ENCODE peak calls at places on chromosome 4, in ten cellular contexts. One of them, this sample, is unnamed.
A peak's percentile ranks its signal among the peaks of the same experiment; 100 is the strongest.

GRCh38 chr4:22524895-22525294 is 9.0 kb upstream of the ADGRA3 start:
- DNase-seq in stromal cell of bone marrow: no peak
- DNase-seq in cerebellum: no peak
- DNase-seq in activated T-cell treated with anti-CD3 and anti-CD28 coated beads for 24 hours: no peak
- DNase-seq in CD8-positive, alpha-beta T cell: no peak
- DNase-seq in GM03348: no peak
- DNase-seq in osteoblast: no peak
- DNase-seq in COR-L47: no peak
- DNase-seq in naive thymus-derived CD8-positive, alpha-beta T cell: no peak
- DNase-seq in right cardiac atrium: no peak
- DNase-seq in this sample: no peak

GRCh38 chr4:15702941-15703403 is at the start of gene BST1:
- DNase-seq in CD8-positive, alpha-beta T cell: peak; percentile 57
- DNase-seq in right cardiac atrium: peak; percentile 92
- DNase-seq in osteoblast: peak; percentile 90
- DNase-seq in stromal cell of bone marrow: no peak
- DNase-seq in GM03348: peak; percentile 64
- DNase-seq in cerebellum: no peak
- DNase-seq in activated T-cell treated with anti-CD3 and anti-CD28 coated beads for 24 hours: peak; percentile 35
- DNase-seq in naive thymus-derived CD8-positive, alpha-beta T cell: peak; percentile 44
- DNase-seq in COR-L47: no peak
- DNase-seq in this sample: no peak

GRCh38 chr4:140648716-140649115 is 80.0 kb upstream of the UCP1 start:
- DNase-seq in GM03348: no peak
- DNase-seq in activated T-cell treated with anti-CD3 and anti-CD28 coated beads for 24 hours: no peak
- DNase-seq in CD8-positive, alpha-beta T cell: no peak
- DNase-seq in naive thymus-derived CD8-positive, alpha-beta T cell: no peak
- DNase-seq in right cardiac atrium: no peak
- DNase-seq in osteoblast: no peak
- DNase-seq in stromal cell of bone marrow: no peak
- DNase-seq in cerebellum: no peak
- DNase-seq in COR-L47: no peak
- DNase-seq in this sample: no peak

GRCh38 chr4:173991814-173992213 is 291.7 kb downstream of the FBXO8 start:
- DNase-seq in osteoblast: no peak
- DNase-seq in CD8-positive, alpha-beta T cell: no peak
- DNase-seq in GM03348: no peak
- DNase-seq in COR-L47: no peak
- DNase-seq in stromal cell of bone marrow: no peak
- DNase-seq in activated T-cell treated with anti-CD3 and anti-CD28 coated beads for 24 hours: no peak
- DNase-seq in naive thymus-derived CD8-positive, alpha-beta T cell: no peak
- DNase-seq in cerebellum: no peak
- DNase-seq in right cardiac atrium: no peak
- DNase-seq in this sample: no peak

GRCh38 chr4:24999392-25000104 is 31.2 kb downstream of the LGI2 start:
- DNase-seq in naive thymus-derived CD8-positive, alpha-beta T cell: no peak
- DNase-seq in cerebellum: no peak
- DNase-seq in COR-L47: no peak
- DNase-seq in osteoblast: no peak
- DNase-seq in CD8-positive, alpha-beta T cell: no peak
- DNase-seq in stromal cell of bone marrow: no peak
- DNase-seq in activated T-cell treated with anti-CD3 and anti-CD28 coated beads for 24 hours: no peak
- DNase-seq in right cardiac atrium: no peak
- DNase-seq in GM03348: no peak
- DNase-seq in this sample: no peak

GRCh38 chr4:11791808-11792207 is 363.1 kb upstream of the HS3ST1 start:
- DNase-seq in right cardiac atrium: no peak
- DNase-seq in GM03348: no peak
- DNase-seq in osteoblast: no peak
- DNase-seq in stromal cell of bone marrow: no peak
- DNase-seq in CD8-positive, alpha-beta T cell: no peak
- DNase-seq in cerebellum: no peak
- DNase-seq in COR-L47: no peak
- DNase-seq in activated T-cell treated with anti-CD3 and anti-CD28 coated beads for 24 hours: no peak
- DNase-seq in naive thymus-derived CD8-positive, alpha-beta T cell: no peak
- DNase-seq in this sample: no peak

GRCh38 chr4:78454016-78454415 is 97.6 kb upstream of the ANXA3 start:
- DNase-seq in stromal cell of bone marrow: no peak
- DNase-seq in right cardiac atrium: no peak
- DNase-seq in cerebellum: no peak
- DNase-seq in CD8-positive, alpha-beta T cell: no peak
- DNase-seq in naive thymus-derived CD8-positive, alpha-beta T cell: no peak
- DNase-seq in osteoblast: no peak
- DNase-seq in activated T-cell treated with anti-CD3 and anti-CD28 coated beads for 24 hours: no peak
- DNase-seq in COR-L47: no peak
- DNase-seq in GM03348: no peak
- DNase-seq in this sample: no peak

GRCh38 chr4:30720656-30721352 is 635 bp downstream of the PCDH7 start:
- DNase-seq in right cardiac atrium: peak; percentile 67
- DNase-seq in activated T-cell treated with anti-CD3 and anti-CD28 coated beads for 24 hours: no peak
- DNase-seq in stromal cell of bone marrow: no peak
- DNase-seq in GM03348: peak; percentile 60
- DNase-seq in COR-L47: peak; percentile 47
- DNase-seq in CD8-positive, alpha-beta T cell: no peak
- DNase-seq in osteoblast: peak; percentile 80
- DNase-seq in naive thymus-derived CD8-positive, alpha-beta T cell: no peak
- DNase-seq in cerebellum: no peak
- DNase-seq in this sample: no peak

GRCh38 chr4:138609943-138610350 is 367.8 kb upstream of the SLC7A11 start:
- DNase-seq in activated T-cell treated with anti-CD3 and anti-CD28 coated beads for 24 hours: no peak
- DNase-seq in stromal cell of bone marrow: peak; percentile 86
- DNase-seq in CD8-positive, alpha-beta T cell: no peak
- DNase-seq in right cardiac atrium: no peak
- DNase-seq in naive thymus-derived CD8-positive, alpha-beta T cell: no peak
- DNase-seq in GM03348: peak; percentile 61
- DNase-seq in cerebellum: no peak
- DNase-seq in COR-L47: no peak
- DNase-seq in osteoblast: peak; percentile 88
- DNase-seq in this sample: peak; percentile 93

GRCh38 chr4:161792991-161793390 is 370.8 kb downstream of the FSTL5 start:
- DNase-seq in COR-L47: no peak
- DNase-seq in cerebellum: no peak
- DNase-seq in GM03348: no peak
- DNase-seq in stromal cell of bone marrow: no peak
- DNase-seq in osteoblast: no peak
- DNase-seq in naive thymus-derived CD8-positive, alpha-beta T cell: no peak
- DNase-seq in CD8-positive, alpha-beta T cell: no peak
- DNase-seq in activated T-cell treated with anti-CD3 and anti-CD28 coated beads for 24 hours: no peak
- DNase-seq in right cardiac atrium: peak; percentile 44
- DNase-seq in this sample: no peak

GRCh38 chr4:107791902-107792301 is 32.8 kb upstream of the SGMS2 start:
- DNase-seq in activated T-cell treated with anti-CD3 and anti-CD28 coated beads for 24 hours: no peak
- DNase-seq in CD8-positive, alpha-beta T cell: no peak
- DNase-seq in right cardiac atrium: no peak
- DNase-seq in COR-L47: no peak
- DNase-seq in naive thymus-derived CD8-positive, alpha-beta T cell: no peak
- DNase-seq in osteoblast: no peak
- DNase-seq in GM03348: no peak
- DNase-seq in cerebellum: no peak
- DNase-seq in stromal cell of bone marrow: no peak
- DNase-seq in this sample: no peak

GRCh38 chr4:53019485-53020382 is 157.6 kb downstream of the RASL11B start:
- DNase-seq in activated T-cell treated with anti-CD3 and anti-CD28 coated beads for 24 hours: no peak
- DNase-seq in naive thymus-derived CD8-positive, alpha-beta T cell: no peak
- DNase-seq in GM03348: peak; percentile 52
- DNase-seq in COR-L47: no peak
- DNase-seq in right cardiac atrium: no peak
- DNase-seq in osteoblast: peak; percentile 59
- DNase-seq in stromal cell of bone marrow: peak; percentile 66
- DNase-seq in CD8-positive, alpha-beta T cell: no peak
- DNase-seq in cerebellum: no peak
- DNase-seq in this sample: peak; percentile 56

GRCh38 chr4:64022560-64022959 is 386.7 kb downstream of the TECRL start:
- DNase-seq in naive thymus-derived CD8-positive, alpha-beta T cell: no peak
- DNase-seq in cerebellum: no peak
- DNase-seq in right cardiac atrium: no peak
- DNase-seq in osteoblast: no peak
- DNase-seq in activated T-cell treated with anti-CD3 and anti-CD28 coated beads for 24 hours: no peak
- DNase-seq in COR-L47: no peak
- DNase-seq in stromal cell of bone marrow: no peak
- DNase-seq in GM03348: no peak
- DNase-seq in CD8-positive, alpha-beta T cell: no peak
- DNase-seq in this sample: no peak

GRCh38 chr4:1777822-1778641 is 15.1 kb upstream of the FGFR3 start:
- DNase-seq in stromal cell of bone marrow: no peak
- DNase-seq in right cardiac atrium: no peak
- DNase-seq in activated T-cell treated with anti-CD3 and anti-CD28 coated beads for 24 hours: no peak
- DNase-seq in naive thymus-derived CD8-positive, alpha-beta T cell: no peak
- DNase-seq in osteoblast: peak; percentile 95
- DNase-seq in cerebellum: no peak
- DNase-seq in GM03348: peak; percentile 72
- DNase-seq in CD8-positive, alpha-beta T cell: no peak
- DNase-seq in COR-L47: no peak
- DNase-seq in this sample: no peak

GRCh38 chr4:48815483-48815882 is 15.4 kb upstream of the OCIAD1 start:
- DNase-seq in stromal cell of bone marrow: no peak
- DNase-seq in GM03348: no peak
- DNase-seq in activated T-cell treated with anti-CD3 and anti-CD28 coated beads for 24 hours: no peak
- DNase-seq in COR-L47: no peak
- DNase-seq in right cardiac atrium: no peak
- DNase-seq in CD8-positive, alpha-beta T cell: no peak
- DNase-seq in cerebellum: no peak
- DNase-seq in osteoblast: no peak
- DNase-seq in naive thymus-derived CD8-positive, alpha-beta T cell: no peak
- DNase-seq in this sample: no peak

GRCh38 chr4:1588306-1588705 is 95.8 kb downstream of the FAM53A start:
- DNase-seq in stromal cell of bone marrow: no peak
- DNase-seq in CD8-positive, alpha-beta T cell: no peak
- DNase-seq in activated T-cell treated with anti-CD3 and anti-CD28 coated beads for 24 hours: no peak
- DNase-seq in COR-L47: no peak
- DNase-seq in GM03348: no peak
- DNase-seq in cerebellum: no peak
- DNase-seq in osteoblast: no peak
- DNase-seq in right cardiac atrium: peak; percentile 36
- DNase-seq in naive thymus-derived CD8-positive, alpha-beta T cell: no peak
- DNase-seq in this sample: no peak

GRCh38 chr4:141350122-141350904 is 129.6 kb downstream of the ZNF330 start:
- DNase-seq in COR-L47: peak; percentile 86
- DNase-seq in CD8-positive, alpha-beta T cell: no peak
- DNase-seq in activated T-cell treated with anti-CD3 and anti-CD28 coated beads for 24 hours: no peak
- DNase-seq in cerebellum: no peak
- DNase-seq in GM03348: peak; percentile 62
- DNase-seq in stromal cell of bone marrow: peak; percentile 31
- DNase-seq in right cardiac atrium: peak; percentile 32
- DNase-seq in osteoblast: no peak
- DNase-seq in naive thymus-derived CD8-positive, alpha-beta T cell: no peak
- DNase-seq in this sample: peak; percentile 93

GRCh38 chr4:150049682-150050081 is 28.6 kb upstream of the DCLK2 start:
- DNase-seq in stromal cell of bone marrow: no peak
- DNase-seq in activated T-cell treated with anti-CD3 and anti-CD28 coated beads for 24 hours: no peak
- DNase-seq in right cardiac atrium: no peak
- DNase-seq in osteoblast: no peak
- DNase-seq in GM03348: no peak
- DNase-seq in CD8-positive, alpha-beta T cell: no peak
- DNase-seq in cerebellum: no peak
- DNase-seq in naive thymus-derived CD8-positive, alpha-beta T cell: no peak
- DNase-seq in COR-L47: no peak
- DNase-seq in this sample: no peak

GRCh38 chr4:102533916-102534315 is 32.8 kb downstream of the NFKB1 start:
- DNase-seq in cerebellum: no peak
- DNase-seq in stromal cell of bone marrow: no peak
- DNase-seq in right cardiac atrium: no peak
- DNase-seq in COR-L47: peak; percentile 52
- DNase-seq in GM03348: no peak
- DNase-seq in activated T-cell treated with anti-CD3 and anti-CD28 coated beads for 24 hours: no peak
- DNase-seq in osteoblast: no peak
- DNase-seq in naive thymus-derived CD8-positive, alpha-beta T cell: no peak
- DNase-seq in CD8-positive, alpha-beta T cell: no peak
- DNase-seq in this sample: no peak

GRCh38 chr4:139889194-139889762 is 223.7 kb downstream of the MGST2 start:
- DNase-seq in naive thymus-derived CD8-positive, alpha-beta T cell: no peak
- DNase-seq in CD8-positive, alpha-beta T cell: no peak
- DNase-seq in cerebellum: no peak
- DNase-seq in stromal cell of bone marrow: no peak
- DNase-seq in osteoblast: no peak
- DNase-seq in activated T-cell treated with anti-CD3 and anti-CD28 coated beads for 24 hours: no peak
- DNase-seq in COR-L47: no peak
- DNase-seq in GM03348: no peak
- DNase-seq in right cardiac atrium: no peak
- DNase-seq in this sample: peak; percentile 32

GRCh38 chr4:139666735-139667266 is 1.2 kb downstream of the MGST2 start:
- DNase-seq in GM03348: no peak
- DNase-seq in CD8-positive, alpha-beta T cell: no peak
- DNase-seq in naive thymus-derived CD8-positive, alpha-beta T cell: no peak
- DNase-seq in osteoblast: no peak
- DNase-seq in COR-L47: peak; percentile 34
- DNase-seq in right cardiac atrium: peak; percentile 73
- DNase-seq in stromal cell of bone marrow: no peak
- DNase-seq in activated T-cell treated with anti-CD3 and anti-CD28 coated beads for 24 hours: no peak
- DNase-seq in cerebellum: peak; percentile 39
- DNase-seq in this sample: no peak

GRCh38 chr4:125728568-125728967 is 413.8 kb downstream of the FAT4 start:
- DNase-seq in osteoblast: peak; percentile 86
- DNase-seq in stromal cell of bone marrow: peak; percentile 87
- DNase-seq in cerebellum: no peak
- DNase-seq in COR-L47: no peak
- DNase-seq in activated T-cell treated with anti-CD3 and anti-CD28 coated beads for 24 hours: no peak
- DNase-seq in naive thymus-derived CD8-positive, alpha-beta T cell: no peak
- DNase-seq in GM03348: peak; percentile 79
- DNase-seq in right cardiac atrium: no peak
- DNase-seq in CD8-positive, alpha-beta T cell: no peak
- DNase-seq in this sample: peak; percentile 95

GRCh38 chr4:122803788-122804208 is 22.8 kb upstream of the FGF2 start:
- DNase-seq in COR-L47: no peak
- DNase-seq in naive thymus-derived CD8-positive, alpha-beta T cell: no peak
- DNase-seq in cerebellum: no peak
- DNase-seq in stromal cell of bone marrow: no peak
- DNase-seq in GM03348: no peak
- DNase-seq in CD8-positive, alpha-beta T cell: no peak
- DNase-seq in right cardiac atrium: peak; percentile 59
- DNase-seq in activated T-cell treated with anti-CD3 and anti-CD28 coated beads for 24 hours: no peak
- DNase-seq in osteoblast: peak; percentile 23
- DNase-seq in this sample: no peak

GRCh38 chr4:98261291-98262271 is at the start of gene RAP1GDS1:
- DNase-seq in naive thymus-derived CD8-positive, alpha-beta T cell: peak; percentile 73
- DNase-seq in GM03348: peak; percentile 61
- DNase-seq in stromal cell of bone marrow: peak; percentile 54
- DNase-seq in cerebellum: peak; percentile 58
- DNase-seq in osteoblast: peak; percentile 85
- DNase-seq in COR-L47: peak; percentile 28
- DNase-seq in CD8-positive, alpha-beta T cell: peak; percentile 78
- DNase-seq in right cardiac atrium: peak; percentile 70
- DNase-seq in activated T-cell treated with anti-CD3 and anti-CD28 coated beads for 24 hours: peak; percentile 25
- DNase-seq in this sample: no peak

GRCh38 chr4:608236-608635 is 17.1 kb upstream of the PDE6B start:
- DNase-seq in right cardiac atrium: no peak
- DNase-seq in cerebellum: no peak
- DNase-seq in GM03348: no peak
- DNase-seq in COR-L47: no peak
- DNase-seq in stromal cell of bone marrow: no peak
- DNase-seq in CD8-positive, alpha-beta T cell: no peak
- DNase-seq in activated T-cell treated with anti-CD3 and anti-CD28 coated beads for 24 hours: no peak
- DNase-seq in naive thymus-derived CD8-positive, alpha-beta T cell: no peak
- DNase-seq in osteoblast: no peak
- DNase-seq in this sample: no peak

GRCh38 chr4:140630246-140630645 is 61.5 kb upstream of the UCP1 start:
- DNase-seq in naive thymus-derived CD8-positive, alpha-beta T cell: no peak
- DNase-seq in cerebellum: no peak
- DNase-seq in osteoblast: no peak
- DNase-seq in right cardiac atrium: no peak
- DNase-seq in GM03348: no peak
- DNase-seq in activated T-cell treated with anti-CD3 and anti-CD28 coated beads for 24 hours: no peak
- DNase-seq in COR-L47: no peak
- DNase-seq in CD8-positive, alpha-beta T cell: no peak
- DNase-seq in stromal cell of bone marrow: no peak
- DNase-seq in this sample: no peak

GRCh38 chr4:134777626-134778025 is 576.0 kb upstream of the PABPC4L start:
- DNase-seq in COR-L47: peak; percentile 57
- DNase-seq in activated T-cell treated with anti-CD3 and anti-CD28 coated beads for 24 hours: no peak
- DNase-seq in osteoblast: no peak
- DNase-seq in right cardiac atrium: no peak
- DNase-seq in stromal cell of bone marrow: no peak
- DNase-seq in cerebellum: no peak
- DNase-seq in GM03348: no peak
- DNase-seq in naive thymus-derived CD8-positive, alpha-beta T cell: no peak
- DNase-seq in CD8-positive, alpha-beta T cell: no peak
- DNase-seq in this sample: no peak

GRCh38 chr4:81833596-81833995 is 361.9 kb upstream of the RASGEF1B start:
- DNase-seq in cerebellum: no peak
- DNase-seq in right cardiac atrium: no peak
- DNase-seq in naive thymus-derived CD8-positive, alpha-beta T cell: no peak
- DNase-seq in stromal cell of bone marrow: no peak
- DNase-seq in COR-L47: no peak
- DNase-seq in GM03348: no peak
- DNase-seq in CD8-positive, alpha-beta T cell: no peak
- DNase-seq in osteoblast: no peak
- DNase-seq in activated T-cell treated with anti-CD3 and anti-CD28 coated beads for 24 hours: no peak
- DNase-seq in this sample: no peak

This sample was measured in epithelial cell of proximal tubule.